ENCODE peak calls at places on chromosomes 13 and 19, in five cellular contexts. Y is A549, C is GM23338, N is astrocyte, M is tibial nerve. P is an unnamed sample.

GRCh38 chr13:89455741-89456140 is 1784.6 kb downstream of the SLITRK5 start:
- DNase-seq in Y (no peak), N (peak; percentile 38), M (no peak), C (no peak), P (no peak)

GRCh38 chr13:35855531-35856019 is 275.6 kb downstream of the DCLK1 start:
- DNase-seq in Y (peak; percentile 27), M (no peak), N (peak; percentile 58), C (peak; percentile 96), P (no peak)

GRCh38 chr19:8512115-8512967 is 1.6 kb downstream of the ZNF414 start:
- DNase-seq in C (peak; percentile 85), M (no peak), N (no peak), Y (peak; percentile 38), P (no peak)

GRCh38 chr13:76879211-76879875 is 6.9 kb downstream of the KCTD12 start:
- DNase-seq in C (no peak), M (no peak), Y (no peak), N (peak; percentile 64), P (no peak)

GRCh38 chr13:99813346-99814095 is 158.0 kb downstream of the ZIC5 start:
- DNase-seq in M (no peak), Y (no peak), N (no peak), C (no peak), P (no peak)

GRCh38 chr13:37747071-37747612 is 122.4 kb downstream of the TRPC4 start:
- DNase-seq in Y (no peak), N (peak; percentile 81), M (no peak), C (no peak), P (peak; percentile 34)

GRCh38 chr13:37878496-37878895 is 8.9 kb upstream of the TRPC4 start:
- DNase-seq in Y (no peak), C (no peak), M (no peak), N (peak; percentile 24), P (no peak)

GRCh38 chr13:23609414-23610186 is 39.4 kb downstream of the TNFRSF19 start:
- DNase-seq in Y (no peak), M (peak; percentile 33), C (no peak), N (peak; percentile 69), P (peak; percentile 29)

GRCh38 chr19:19552811-19553210 is 14.7 kb downstream of the CILP2 start:
- DNase-seq in C (peak; percentile 79), N (no peak), Y (peak; percentile 58), M (no peak), P (no peak)

GRCh38 chr13:47803131-47803530 is 197.9 kb downstream of the SUCLA2 start:
- DNase-seq in Y (no peak), N (no peak), C (no peak), M (no peak), P (no peak)

GRCh38 chr19:28075229-28075628 is 1137.7 kb downstream of the UQCRFS1 start:
- DNase-seq in Y (no peak), M (no peak), N (no peak), C (no peak), P (no peak)

GRCh38 chr19:4365341-4365740 is 22.0 kb downstream of the MPND start:
- DNase-seq in C (no peak), M (no peak), N (no peak), Y (no peak), P (no peak)

GRCh38 chr13:33213797-33214196 is 71.8 kb downstream of the STARD13 start:
- DNase-seq in N (peak; percentile 59), C (peak; percentile 53), M (no peak), Y (no peak), P (no peak)

GRCh38 chr19:52070496-52070895 is 21.9 kb upstream of the ZNF432 start:
- DNase-seq in C (no peak), M (no peak), Y (no peak), N (peak; percentile 79), P (no peak)

GRCh38 chr19:29302002-29302928 is 89.3 kb upstream of the UQCRFS1 start:
- DNase-seq in N (no peak), Y (no peak), M (no peak), C (no peak), P (no peak)

GRCh38 chr19:54364775-54365257 is at the start of gene LAIR1:
- DNase-seq in C (no peak), N (no peak), M (no peak), Y (no peak), P (no peak)

GRCh38 chr19:2462635-2463421 is 6.1 kb upstream of the LMNB2 start:
- DNase-seq in M (peak; percentile 66), C (peak; percentile 100), N (peak; percentile 99), Y (no peak), P (peak; percentile 86)

GRCh38 chr19:10010939-10011338 is 635 bp upstream of the COL5A3 start:
- DNase-seq in N (no peak), C (no peak), Y (no peak), M (no peak), P (no peak)

GRCh38 chr19:7926021-7926726 is at the start of gene CTXN1:
- DNase-seq in Y (peak; percentile 40), M (peak; percentile 58), C (peak; percentile 71), N (no peak), P (no peak)

GRCh38 chr13:50531917-50532899 is 311.3 kb downstream of the DLEU7 start:
- DNase-seq in N (no peak), Y (no peak), M (no peak), C (no peak), P (no peak)

GRCh38 chr13:84609716-84610115 is 727.4 kb upstream of the SLITRK1 start:
- DNase-seq in N (peak; percentile 80), M (no peak), C (no peak), Y (no peak), P (peak; percentile 10)

GRCh38 chr13:41613984-41614581 is 156.7 kb downstream of the RGCC start:
- DNase-seq in Y (no peak), N (peak; percentile 96), C (no peak), M (no peak), P (peak; percentile 90)

GRCh38 chr19:17041994-17042393 is 15.4 kb upstream of the CPAMD8 start:
- DNase-seq in M (no peak), N (no peak), C (no peak), Y (no peak), P (no peak)

GRCh38 chr13:20150561-20150960 is 10.3 kb downstream of the GJA3 start:
- DNase-seq in N (no peak), M (no peak), C (no peak), Y (no peak), P (no peak)

GRCh38 chr19:3046621-3047306 is 15.5 kb downstream of the TLE5 start:
- DNase-seq in Y (no peak), C (peak; percentile 79), N (no peak), M (no peak), P (no peak)

GRCh38 chr13:111658150-111659100 is 338.0 kb downstream of the TEX29 start:
- DNase-seq in N (no peak), Y (no peak), M (no peak), C (peak; percentile 73), P (no peak)

GRCh38 chr19:31099470-31100190 is 249.6 kb downstream of the TSHZ3 start:
- DNase-seq in C (no peak), M (no peak), N (no peak), Y (no peak), P (no peak)

GRCh38 chr19:5339950-5340636 is 519 bp downstream of the PTPRS start:
- DNase-seq in Y (peak; percentile 46), M (no peak), N (no peak), C (peak; percentile 61), P (no peak)

GRCh38 chr19:27764186-27764804 is 1448.7 kb downstream of the UQCRFS1 start:
- DNase-seq in M (no peak), N (no peak), Y (no peak), C (no peak), P (no peak)

GRCh38 chr13:25380082-25380481 is 8.3 kb downstream of the ATP8A2 start:
- DNase-seq in C (no peak), Y (no peak), N (no peak), M (no peak), P (no peak)
- H3K27ac ChIP-seq in C (no peak overlapping the region), Y (no peak overlapping the region), N (no peak overlapping the region), M (no peak overlapping the region), P (no peak overlapping the region)

GRCh38 chr13:44014501-44014900 is 134.8 kb downstream of the LACC1 start:
- DNase-seq in Y (no peak), N (no peak), M (no peak), C (no peak), P (no peak)
- TF ChIP-seq CTCF in Y (no peak), N (no peak), M (no peak), C (no peak), P (no peak)

DNA sequence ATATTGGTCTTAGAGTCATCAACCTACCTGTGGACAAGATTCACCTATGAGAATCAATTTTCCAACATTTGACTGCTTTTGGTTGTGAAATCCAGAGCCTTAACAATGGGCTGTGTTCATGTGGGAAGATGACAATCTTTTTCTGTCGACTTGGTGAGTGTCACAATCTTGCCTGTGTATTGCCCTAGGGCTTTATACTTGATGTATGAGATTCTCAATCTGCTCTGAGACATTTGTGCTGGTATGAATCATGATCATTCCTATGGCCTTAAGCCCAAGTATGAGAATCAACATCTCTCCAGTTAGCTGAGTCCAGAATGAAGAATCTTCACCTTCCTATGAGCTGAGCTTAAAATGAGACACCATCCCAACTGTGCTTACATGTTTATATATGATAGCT is 68.7 kb downstream of the ZNF726 start:
- DNase-seq in Y (no peak), C (no peak), N (no peak), M (no peak), P (no peak)
- H3K4me3 ChIP-seq in Y (no peak overlapping the region), C (no peak overlapping the region), N (no peak overlapping the region), M (no peak overlapping the region), P (no peak overlapping the region)

GRCh38 chr13:110397445-110397844 is 90.4 kb downstream of the COL4A2 start:
- DNase-seq in C (no peak), Y (no peak), M (no peak), N (peak; percentile 91), P (no peak)
- H3K27ac ChIP-seq in C (no peak overlapping the region), Y (peak overlapping the region; percentile 52), M (peak overlapping the region; percentile 95), N (peak overlapping the region; percentile 98), P (peak overlapping the region; percentile 98)

DNA sequence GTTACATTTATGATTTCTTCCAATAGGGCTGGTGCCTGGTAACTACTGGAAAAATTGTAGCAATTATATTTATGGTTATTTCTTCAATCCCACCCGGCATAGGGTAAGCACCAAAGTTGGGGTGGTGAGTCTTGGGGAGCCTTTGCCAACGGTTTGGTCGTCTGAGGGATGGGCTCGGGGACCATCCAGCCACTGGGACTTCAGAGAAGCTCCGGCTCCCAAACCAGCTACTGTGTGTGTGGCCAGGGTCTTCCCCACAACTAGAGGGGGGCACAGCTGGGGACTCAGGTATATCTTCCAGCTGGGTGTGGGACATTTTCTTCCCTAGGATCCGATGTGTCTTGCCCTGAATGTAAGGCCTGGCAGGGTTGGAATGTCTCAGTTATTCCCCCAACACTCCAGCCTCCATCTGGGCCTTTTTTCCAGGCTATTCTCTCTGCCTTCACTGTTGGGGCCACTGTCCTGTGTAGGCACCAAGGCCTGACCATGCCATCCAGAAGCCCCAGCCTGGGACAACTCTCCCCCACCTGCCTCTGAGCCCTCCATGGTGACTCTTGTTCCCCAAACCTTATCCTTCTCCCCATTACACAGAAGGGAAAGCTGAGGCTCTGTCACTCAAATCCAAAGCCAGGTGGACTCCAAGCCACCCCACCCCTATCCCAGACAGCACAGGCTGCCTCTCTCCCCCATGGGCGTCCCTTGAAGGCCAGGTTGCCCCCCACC is 1.1 kb upstream of the IFI30 start:
- DNase-seq in M (no peak), Y (no peak), N (no peak), C (no peak), P (no peak)
- TF ChIP-seq CTCF in M (no peak), Y (no peak), N (no peak), C (no peak), P (no peak)

P was measured in AG04450.